ENCODE peak calls at places on chromosomes 6 and 20, in five cellular contexts. A is bronchial epithelial cell; G is CD8-positive, alpha-beta T cell; T is GM13977; E is sigmoid colon. Q is an unnamed sample.

GRCh38 chr6:157323114-157323923 is at the start of gene TMEM242:
- DNase-seq in A (peak), G (peak), T (peak), E (peak), Q (peak)

GRCh38 chr6:3744211-3744900 is 7.2 kb downstream of the PXDC1 start:
- DNase-seq in A (no peak), G (no peak), T (no peak), E (no peak), Q (no peak)

GRCh38 chr6:11263185-11263817 is 30.8 kb upstream of the NEDD9 start:
- DNase-seq in A (peak), G (no peak), T (no peak), E (peak), Q (no peak)

GRCh38 chr6:40439401-40439800 is 147.8 kb downstream of the LRFN2 start:
- DNase-seq in A (no peak), G (no peak), T (no peak), E (no peak), Q (no peak)

GRCh38 chr6:36727491-36728021 is 29.9 kb downstream of the RAB44 start:
- DNase-seq in A (peak), G (no peak), T (no peak), E (no peak), Q (no peak)

GRCh38 chr20:58458342-58459057 is 56.7 kb downstream of the APCDD1L start:
- DNase-seq in A (peak), G (no peak), T (peak), E (no peak), Q (no peak)

GRCh38 chr20:35607003-35607735 is 8.5 kb upstream of the SPAG4 start:
- DNase-seq in A (peak), G (no peak), T (no peak), E (no peak), Q (no peak)

GRCh38 chr20:24978493-24978892 is 14.1 kb downstream of the APMAP start:
- DNase-seq in A (no peak), G (no peak), T (no peak), E (peak), Q (no peak)

GRCh38 chr6:43016935-43017334 is 2.9 kb downstream of the KLHDC3 start:
- DNase-seq in A (no peak), G (no peak), T (no peak), E (no peak), Q (no peak)

GRCh38 chr6:155117266-155117665 is 122.2 kb downstream of the TIAM2 start:
- DNase-seq in A (no peak), G (no peak), T (no peak), E (no peak), Q (no peak)

GRCh38 chr20:6680441-6680840 is 87.0 kb upstream of the BMP2 start:
- DNase-seq in A (no peak), G (no peak), T (no peak), E (no peak), Q (no peak)

GRCh38 chr6:36119209-36119608 is 11.1 kb upstream of the MAPK13 start:
- DNase-seq in A (no peak), G (no peak), T (no peak), E (no peak), Q (no peak)

GRCh38 chr6:2237001-2237400 is 8.4 kb downstream of the GMDS start:
- DNase-seq in A (peak), G (no peak), T (no peak), E (no peak), Q (no peak)

GRCh38 chr6:169930799-169931198 is 179.4 kb downstream of the ERMARD start:
- DNase-seq in A (no peak), G (no peak), T (no peak), E (no peak), Q (no peak)

GRCh38 chr6:27267865-27268444 is 20.5 kb downstream of the PRSS16 start:
- DNase-seq in A (no peak), G (no peak), T (no peak), E (no peak), Q (no peak)

GRCh38 chr6:43740961-43741764 is 28.8 kb upstream of the VEGFA start:
- DNase-seq in A (no peak), G (no peak), T (no peak), E (peak), Q (no peak)

GRCh38 chr20:48012401-48012974 is 227.2 kb upstream of the SULF2 start:
- DNase-seq in A (peak), G (no peak), T (no peak), E (no peak), Q (no peak)

GRCh38 chr6:17768388-17768787 is 61.7 kb upstream of the NUP153 start:
- DNase-seq in A (peak), G (no peak), T (no peak), E (no peak), Q (no peak)

GRCh38 chr20:34703573-34704176 is 469 bp upstream of the TP53INP2 start:
- DNase-seq in A (peak), G (no peak), T (no peak), E (peak), Q (no peak)

GRCh38 chr20:32569380-32570305 is 15.5 kb downstream of the NOL4L start:
- DNase-seq in A (no peak), G (no peak), T (no peak), E (no peak), Q (no peak)

GRCh38 chr6:167392631-167393301 is 67.9 kb downstream of the TTLL2 start:
- DNase-seq in A (no peak), G (no peak), T (no peak), E (no peak), Q (no peak)

GRCh38 chr6:170296746-170297576 is 6.1 kb upstream of the DLL1 start:
- DNase-seq in A (no peak), G (no peak), T (no peak), E (no peak), Q (no peak)

GRCh38 chr20:36097751-36098151 is 56.8 kb upstream of the EPB41L1 start:
- DNase-seq in A (no peak), G (no peak), T (no peak), E (no peak), Q (no peak)

GRCh38 chr6:160995271-160995670 is 3.7 kb downstream of the MAP3K4 start:
- DNase-seq in A (peak), G (no peak), T (no peak), E (no peak), Q (no peak)

GRCh38 chr6:157264701-157265100 is 58.6 kb downstream of the TMEM242 start:
- DNase-seq in A (no peak), G (no peak), T (no peak), E (peak), Q (no peak)

GRCh38 chr6:38270367-38270766 is 369.4 kb downstream of the BTBD9 start:
- DNase-seq in A (no peak), G (no peak), T (no peak), E (no peak), Q (no peak)

GRCh38 chr20:61279621-61280150 is 27.6 kb downstream of the CDH4 start:
- DNase-seq in A (no peak), G (no peak), T (no peak), E (no peak), Q (no peak)

GRCh38 chr6:9851541-9852380 is 563.1 kb downstream of the TFAP2A start:
- DNase-seq in A (peak), G (no peak), T (no peak), E (no peak), Q (no peak)

GRCh38 chr20:41476446-41476845 is 109.8 kb upstream of the EMILIN3 start:
- DNase-seq in A (no peak), G (no peak), T (no peak), E (no peak), Q (no peak)

GRCh38 chr6:57040011-57040410 is 6.5 kb upstream of the KIAA1586 start:
- DNase-seq in A (no peak), G (no peak), T (no peak), E (no peak), Q (no peak)
- TF ChIP-seq CTCF in A (peak), G (no peak), T (no peak), E (no peak), Q (no peak)

GRCh38 chr20:62323146-62323979 is 20.6 kb downstream of the ADRM1 start:
- DNase-seq in A (no peak), G (no peak), T (no peak), E (no peak), Q (no peak)

GRCh38 chr20:62321978-62322377 is 19.2 kb downstream of the ADRM1 start:
- DNase-seq in A (no peak), G (no peak), T (no peak), E (no peak), Q (no peak)

GRCh38 chr20:62320581-62321354 is 18.0 kb downstream of the ADRM1 start:
- DNase-seq in A (no peak), G (no peak), T (no peak), E (no peak), Q (no peak)

GRCh38 chr20:62322428-62323073 is 19.8 kb downstream of the ADRM1 start:
- DNase-seq in A (no peak), G (no peak), T (no peak), E (no peak), Q (no peak)

DNA sequence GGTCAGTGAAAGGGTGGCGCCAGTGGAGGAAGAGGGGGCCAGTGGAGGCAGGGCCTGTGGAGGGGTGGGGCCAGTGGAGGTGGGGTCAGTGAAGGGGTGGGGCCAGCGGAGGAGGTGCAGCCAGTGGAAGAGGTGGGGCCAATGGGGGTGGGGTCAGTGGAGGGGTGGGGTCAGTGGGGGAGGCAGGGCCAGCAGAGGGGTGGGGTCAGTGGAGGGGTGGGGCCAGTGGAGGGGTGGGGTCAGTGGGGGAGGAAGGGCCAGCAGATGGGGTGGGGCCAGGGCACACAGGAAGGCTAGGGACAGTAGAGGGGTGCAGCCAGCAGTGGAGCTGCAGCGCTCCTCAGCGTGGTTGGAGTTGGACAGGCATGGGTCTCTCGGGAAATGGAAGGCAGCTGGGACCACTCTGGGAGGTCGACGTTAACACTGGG is 18.7 kb downstream of the ADRM1 start:
- DNase-seq in A (peak), G (no peak), T (peak), E (no peak), Q (no peak)
- TF ChIP-seq CTCF in A (no peak), G (no peak), T (no peak), E (no peak), Q (no peak)

DNA sequence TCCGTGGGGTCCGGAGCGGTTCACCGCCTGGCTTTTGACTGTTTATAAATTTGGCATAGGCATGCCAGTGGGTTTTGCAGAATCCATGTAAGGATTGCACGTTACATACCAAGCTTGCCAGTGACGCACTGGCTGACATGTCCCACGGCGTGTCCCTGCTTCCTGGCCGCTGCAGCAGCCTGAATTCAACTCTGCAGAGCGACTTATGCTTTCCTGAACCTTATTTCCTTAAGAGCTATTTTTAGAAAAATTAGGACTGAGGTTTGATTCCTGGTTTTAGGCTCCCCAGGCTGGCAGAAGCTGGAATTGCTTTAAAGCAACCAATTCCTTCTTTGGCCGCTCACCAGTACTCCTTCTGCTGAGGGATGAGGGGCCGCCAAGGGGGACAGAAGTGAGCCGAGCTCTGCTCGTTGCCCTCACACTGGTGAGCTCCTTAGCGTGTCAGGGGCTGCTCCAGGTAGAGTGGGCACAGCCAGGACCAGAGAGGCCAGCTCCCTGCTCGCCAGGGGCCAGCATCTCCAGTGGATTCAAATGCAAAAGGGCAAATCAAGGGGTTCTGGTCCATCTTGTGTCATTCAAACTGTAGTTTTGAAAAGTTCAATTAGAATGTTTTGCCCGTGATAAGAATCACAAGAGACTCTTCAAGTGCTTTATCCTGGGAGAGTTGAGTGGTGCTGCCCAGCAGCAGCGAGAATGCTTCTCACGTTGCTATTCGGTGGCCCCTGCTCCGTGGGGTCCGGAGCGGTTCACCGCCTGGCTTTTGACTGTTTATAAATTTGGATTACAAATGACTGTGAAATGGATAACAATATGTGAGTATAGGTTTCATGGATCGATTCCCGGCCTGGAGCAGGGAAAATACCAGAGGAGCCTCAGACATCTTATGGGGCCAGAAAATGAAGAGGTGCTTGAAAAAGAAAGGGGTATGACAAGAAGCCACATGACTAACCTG is 17.5 kb upstream of the IRF4 start:
- DNase-seq in A (peak), G (no peak), T (no peak), E (no peak), Q (no peak)
- TF ChIP-seq CTCF in A (peak), G (no peak), T (no peak), E (no peak), Q (peak)

GRCh38 chr6:390914-391558 is 516 bp upstream of the IRF4 start:
- DNase-seq in A (no peak), G (no peak), T (peak), E (no peak), Q (no peak)
- TF ChIP-seq CTCF in A (no peak), G (no peak), T (peak), E (no peak), Q (no peak)

Q was measured in omental fat pad.